ENCODE peak calls at places on chromosome 9, in eight cellular contexts. K is cerebellar nuclear complex; N is bronchial epithelial cell; Z is uterus; O is activated T-cell treated with anti-CD3 and anti-CD28 coated beads, Interleukin-2, amount 50 U/mL, for 48 hours; E is RPMI8226; C is activated CD4-positive, alpha-beta T cell treated with anti-CD3 and anti-CD28 coated beads, Interleukin-2, amount 10 ng/mL, durations not matched to agents 7 days and 5 days; Y is astrocyte of the cerebellum. T is an unnamed sample.

GRCh38 chr9:83062653-83063527 is at the start of gene RASEF:
- DNase-seq in K (no peak), N (peak), Z (no peak), O (peak), E (peak), C (no peak), Y (no peak), T (no peak)

GRCh38 chr9:116471093-116471906 is 215.8 kb upstream of the TRIM32 start:
- DNase-seq in K (no peak), N (no peak), Z (peak), O (no peak), E (no peak), C (no peak), Y (peak), T (no peak)

GRCh38 chr9:23606107-23606506 is 219.9 kb downstream of the ELAVL2 start:
- DNase-seq in K (no peak), N (peak), Z (no peak), O (no peak), E (no peak), C (no peak), Y (no peak), T (no peak)

GRCh38 chr9:136985853-136986252 is 3.1 kb downstream of the LCNL1 start:
- DNase-seq in K (no peak), N (no peak), Z (no peak), O (no peak), E (no peak), C (no peak), Y (no peak), T (no peak)

GRCh38 chr9:26264709-26265601 is 586.7 kb upstream of the TUSC1 start:
- DNase-seq in K (no peak), N (peak), Z (no peak), O (no peak), E (no peak), C (no peak), Y (peak), T (peak)

GRCh38 chr9:38030658-38031057 is 38.4 kb downstream of the SHB start:
- DNase-seq in K (no peak), N (no peak), Z (no peak), O (no peak), E (no peak), C (no peak), Y (no peak), T (no peak)

GRCh38 chr9:113998114-113998513 is 80.0 kb downstream of the AMBP start:
- DNase-seq in K (no peak), N (no peak), Z (peak), O (no peak), E (no peak), C (no peak), Y (no peak), T (no peak)

GRCh38 chr9:23829580-23830458 is 3.8 kb upstream of the ELAVL2 start:
- DNase-seq in K (no peak), N (peak), Z (no peak), O (no peak), E (peak), C (no peak), Y (peak), T (no peak)

GRCh38 chr9:134189475-134190231 is 25.3 kb upstream of the RNU6ATAC start:
- DNase-seq in K (no peak), N (no peak), Z (no peak), O (no peak), E (no peak), C (no peak), Y (no peak), T (no peak)

GRCh38 chr9:111599092-111599947 is at the start of gene PTGR1:
- DNase-seq in K (no peak), N (peak), Z (peak), O (peak), E (no peak), C (peak), Y (peak), T (peak)

GRCh38 chr9:136543830-136544548 is 1.9 kb downstream of the NOTCH1 start:
- DNase-seq in K (no peak), N (no peak), Z (no peak), O (no peak), E (no peak), C (no peak), Y (no peak), T (no peak)

GRCh38 chr9:133737071-133737773 is 930 bp downstream of the SARDH start:
- DNase-seq in K (no peak), N (no peak), Z (no peak), O (no peak), E (peak), C (no peak), Y (no peak), T (no peak)

GRCh38 chr9:93231121-93231694 is 47.3 kb downstream of the WNK2 start:
- DNase-seq in K (no peak), N (no peak), Z (no peak), O (no peak), E (no peak), C (no peak), Y (no peak), T (no peak)

GRCh38 chr9:10858817-10859216 is 246.0 kb upstream of the PTPRD start:
- DNase-seq in K (no peak), N (no peak), Z (no peak), O (no peak), E (no peak), C (no peak), Y (no peak), T (no peak)

GRCh38 chr9:121972501-121972981 is 120.6 kb downstream of the TTLL11 start:
- DNase-seq in K (no peak), N (peak), Z (no peak), O (no peak), E (no peak), C (no peak), Y (no peak), T (peak)

GRCh38 chr9:124493218-124493617 is 14.0 kb downstream of the NR5A1 start:
- DNase-seq in K (no peak), N (no peak), Z (no peak), O (no peak), E (no peak), C (no peak), Y (no peak), T (no peak)

GRCh38 chr9:28668158-28668557 is 1094.9 kb upstream of the C9orf72 start:
- DNase-seq in K (no peak), N (no peak), Z (no peak), O (no peak), E (no peak), C (no peak), Y (no peak), T (no peak)

GRCh38 chr9:575139-575538 is 266.4 kb upstream of the DMRT1 start:
- DNase-seq in K (no peak), N (no peak), Z (no peak), O (no peak), E (no peak), C (no peak), Y (no peak), T (no peak)

GRCh38 chr9:14406463-14406862 is 92.5 kb upstream of the NFIB start:
- DNase-seq in K (no peak), N (no peak), Z (no peak), O (no peak), E (no peak), C (no peak), Y (no peak), T (no peak)

T was measured in AG04449.